ENCODE peak calls at places on chromosomes 13 and 19, in seven cellular contexts. One of them, this sample, is unnamed.

GRCh38 chr19:2047449-2048103 is 3.5 kb downstream of the MKNK2 start:
- DNase-seq in fibroblast of lung: peak
- DNase-seq in left lung: peak
- DNase-seq in activated naive CD4-positive, alpha-beta T cell treated with anti-CD3 and anti-CD28 coated beads, Interleukin-2, amount 10 ng/mL, durations not matched to agents 7 days and 5 days: no peak
- DNase-seq in activated CD8-positive, alpha-beta memory T cell treated with anti-CD3 and anti-CD28 coated beads for 1 hour: no peak
- DNase-seq in endothelial cell: no peak
- DNase-seq in GM23338: no peak
- DNase-seq in this sample: no peak

GRCh38 chr13:29922896-29923295 is 72.5 kb upstream of the UBL3 start:
- DNase-seq in GM23338: no peak
- DNase-seq in endothelial cell: no peak
- DNase-seq in fibroblast of lung: peak
- DNase-seq in activated naive CD4-positive, alpha-beta T cell treated with anti-CD3 and anti-CD28 coated beads, Interleukin-2, amount 10 ng/mL, durations not matched to agents 7 days and 5 days: no peak
- DNase-seq in left lung: no peak
- DNase-seq in activated CD8-positive, alpha-beta memory T cell treated with anti-CD3 and anti-CD28 coated beads for 1 hour: no peak
- DNase-seq in this sample: no peak

GRCh38 chr13:40381935-40382764 is 284.3 kb downstream of the FOXO1 start:
- DNase-seq in fibroblast of lung: no peak
- DNase-seq in endothelial cell: no peak
- DNase-seq in activated naive CD4-positive, alpha-beta T cell treated with anti-CD3 and anti-CD28 coated beads, Interleukin-2, amount 10 ng/mL, durations not matched to agents 7 days and 5 days: no peak
- DNase-seq in left lung: no peak
- DNase-seq in GM23338: no peak
- DNase-seq in activated CD8-positive, alpha-beta memory T cell treated with anti-CD3 and anti-CD28 coated beads for 1 hour: no peak
- DNase-seq in this sample: no peak

GRCh38 chr19:12794196-12794921 is 3.1 kb downstream of the JUNB start:
- DNase-seq in endothelial cell: no peak
- DNase-seq in fibroblast of lung: peak
- DNase-seq in GM23338: no peak
- DNase-seq in activated CD8-positive, alpha-beta memory T cell treated with anti-CD3 and anti-CD28 coated beads for 1 hour: no peak
- DNase-seq in activated naive CD4-positive, alpha-beta T cell treated with anti-CD3 and anti-CD28 coated beads, Interleukin-2, amount 10 ng/mL, durations not matched to agents 7 days and 5 days: no peak
- DNase-seq in left lung: no peak
- DNase-seq in this sample: no peak

GRCh38 chr19:54444737-54445136 is 4.3 kb upstream of the LENG8 start:
- DNase-seq in endothelial cell: no peak
- DNase-seq in left lung: no peak
- DNase-seq in activated naive CD4-positive, alpha-beta T cell treated with anti-CD3 and anti-CD28 coated beads, Interleukin-2, amount 10 ng/mL, durations not matched to agents 7 days and 5 days: no peak
- DNase-seq in fibroblast of lung: no peak
- DNase-seq in GM23338: no peak
- DNase-seq in activated CD8-positive, alpha-beta memory T cell treated with anti-CD3 and anti-CD28 coated beads for 1 hour: no peak
- DNase-seq in this sample: no peak

GRCh38 chr19:34962945-34963530 is 991 bp downstream of the ZNF792 start:
- DNase-seq in endothelial cell: peak
- DNase-seq in left lung: no peak
- DNase-seq in activated naive CD4-positive, alpha-beta T cell treated with anti-CD3 and anti-CD28 coated beads, Interleukin-2, amount 10 ng/mL, durations not matched to agents 7 days and 5 days: peak
- DNase-seq in activated CD8-positive, alpha-beta memory T cell treated with anti-CD3 and anti-CD28 coated beads for 1 hour: no peak
- DNase-seq in fibroblast of lung: no peak
- DNase-seq in GM23338: no peak
- DNase-seq in this sample: no peak

GRCh38 chr13:108034909-108035308 is 180.4 kb downstream of the LIG4 start:
- DNase-seq in endothelial cell: no peak
- DNase-seq in activated CD8-positive, alpha-beta memory T cell treated with anti-CD3 and anti-CD28 coated beads for 1 hour: no peak
- DNase-seq in fibroblast of lung: no peak
- DNase-seq in activated naive CD4-positive, alpha-beta T cell treated with anti-CD3 and anti-CD28 coated beads, Interleukin-2, amount 10 ng/mL, durations not matched to agents 7 days and 5 days: no peak
- DNase-seq in GM23338: no peak
- DNase-seq in left lung: no peak
- DNase-seq in this sample: no peak

GRCh38 chr13:20546559-20546958 is 20.4 kb upstream of the IFT88 start:
- DNase-seq in fibroblast of lung: no peak
- DNase-seq in left lung: no peak
- DNase-seq in GM23338: no peak
- DNase-seq in activated naive CD4-positive, alpha-beta T cell treated with anti-CD3 and anti-CD28 coated beads, Interleukin-2, amount 10 ng/mL, durations not matched to agents 7 days and 5 days: no peak
- DNase-seq in endothelial cell: no peak
- DNase-seq in activated CD8-positive, alpha-beta memory T cell treated with anti-CD3 and anti-CD28 coated beads for 1 hour: no peak
- DNase-seq in this sample: no peak

This sample was measured in retina.